ENCODE peak calls at places on chromosomes 7 and 10, in seven cellular contexts. One of them, this sample, is unnamed.

GRCh38 chr7:27237735-27238334 is 4.8 kb upstream of the EVX1 start:
- DNase-seq in K562: no peak
- DNase-seq in HepG2: no peak
- DNase-seq in HCT116: no peak
- DNase-seq in Panc1: no peak
- DNase-seq in GM23338: no peak
- DNase-seq in SK-N-SH: no peak
- DNase-seq in this sample: no peak

GRCh38 chr10:12391191-12391590 is 41.8 kb downstream of the CAMK1D start:
- DNase-seq in K562: no peak
- DNase-seq in HepG2: no peak
- DNase-seq in HCT116: no peak
- DNase-seq in Panc1: no peak
- DNase-seq in GM23338: no peak
- DNase-seq in SK-N-SH: no peak
- DNase-seq in this sample: no peak

GRCh38 chr7:44075296-44076075 is 6.8 kb downstream of the POLM start:
- DNase-seq in K562: no peak
- DNase-seq in HepG2: no peak
- DNase-seq in HCT116: no peak
- DNase-seq in Panc1: no peak
- DNase-seq in GM23338: no peak
- DNase-seq in SK-N-SH: no peak
- DNase-seq in this sample: no peak

GRCh38 chr7:38424750-38425463 is 151.5 kb upstream of the TARP start:
- DNase-seq in K562: no peak
- DNase-seq in HepG2: no peak
- DNase-seq in HCT116: no peak
- DNase-seq in Panc1: no peak
- DNase-seq in GM23338: peak; percentile 31
- DNase-seq in SK-N-SH: no peak
- DNase-seq in this sample: no peak

GRCh38 chr10:95414016-95414830 is 123.4 kb upstream of the PDLIM1 start:
- DNase-seq in K562: no peak
- DNase-seq in HepG2: no peak
- DNase-seq in HCT116: no peak
- DNase-seq in Panc1: no peak
- DNase-seq in GM23338: no peak
- DNase-seq in SK-N-SH: no peak
- DNase-seq in this sample: no peak

GRCh38 chr10:92573091-92573797 is 649 bp downstream of the IDE start:
- DNase-seq in K562: peak; percentile 31
- DNase-seq in HepG2: no peak
- DNase-seq in HCT116: no peak
- DNase-seq in Panc1: no peak
- DNase-seq in GM23338: peak; percentile 55
- DNase-seq in SK-N-SH: peak; percentile 64
- DNase-seq in this sample: peak; percentile 49

GRCh38 chr7:124603066-124603465 is 162.5 kb downstream of the GPR37 start:
- DNase-seq in K562: no peak
- DNase-seq in HepG2: no peak
- DNase-seq in HCT116: no peak
- DNase-seq in Panc1: no peak
- DNase-seq in GM23338: no peak
- DNase-seq in SK-N-SH: no peak
- DNase-seq in this sample: no peak

GRCh38 chr10:110074986-110075664 is 67.3 kb downstream of the ADD3 start:
- DNase-seq in K562: no peak
- DNase-seq in HepG2: no peak
- DNase-seq in HCT116: no peak
- DNase-seq in Panc1: no peak
- DNase-seq in GM23338: no peak
- DNase-seq in SK-N-SH: no peak
- DNase-seq in this sample: no peak

GRCh38 chr7:111074071-111074771 is 16.7 kb upstream of the LRRN3 start:
- DNase-seq in K562: peak; percentile 41
- DNase-seq in HepG2: no peak
- DNase-seq in HCT116: no peak
- DNase-seq in Panc1: no peak
- DNase-seq in GM23338: no peak
- DNase-seq in SK-N-SH: no peak
- DNase-seq in this sample: no peak

GRCh38 chr10:124875596-124875995 is 66.3 kb upstream of the ZRANB1 start:
- DNase-seq in K562: no peak
- DNase-seq in HepG2: no peak
- DNase-seq in HCT116: peak; percentile 87
- DNase-seq in Panc1: no peak
- DNase-seq in GM23338: peak; percentile 53
- DNase-seq in SK-N-SH: no peak
- DNase-seq in this sample: no peak

GRCh38 chr7:47132471-47132870 is 449.4 kb downstream of the TNS3 start:
- DNase-seq in K562: no peak
- DNase-seq in HepG2: no peak
- DNase-seq in HCT116: no peak
- DNase-seq in Panc1: no peak
- DNase-seq in GM23338: no peak
- DNase-seq in SK-N-SH: no peak
- DNase-seq in this sample: no peak

GRCh38 chr10:923844-924523 is 7.5 kb downstream of the LARP4B start:
- DNase-seq in K562: no peak
- DNase-seq in HepG2: no peak
- DNase-seq in HCT116: no peak
- DNase-seq in Panc1: no peak
- DNase-seq in GM23338: no peak
- DNase-seq in SK-N-SH: no peak
- DNase-seq in this sample: no peak

GRCh38 chr7:6589151-6589828 is 531 bp upstream of the INTS15 start:
- DNase-seq in K562: no peak
- DNase-seq in HepG2: no peak
- DNase-seq in HCT116: no peak
- DNase-seq in Panc1: no peak
- DNase-seq in GM23338: peak; percentile 21
- DNase-seq in SK-N-SH: no peak
- DNase-seq in this sample: no peak
- TF ChIP-seq CTCF in K562: no peak
- TF ChIP-seq CTCF in HepG2: no peak
- TF ChIP-seq CTCF in HCT116: no peak
- TF ChIP-seq CTCF in Panc1: no peak
- TF ChIP-seq CTCF in GM23338: no peak
- TF ChIP-seq CTCF in SK-N-SH: no peak
- TF ChIP-seq CTCF in this sample: no peak

GRCh38 chr7:75058406-75058805 is 15.2 kb downstream of the RCC1L start:
- DNase-seq in K562: no peak
- DNase-seq in HepG2: no peak
- DNase-seq in HCT116: no peak
- DNase-seq in Panc1: no peak
- DNase-seq in GM23338: no peak
- DNase-seq in SK-N-SH: no peak
- DNase-seq in this sample: no peak

GRCh38 chr7:75054744-75055527 is 18.7 kb downstream of the RCC1L start:
- DNase-seq in K562: no peak
- DNase-seq in HepG2: no peak
- DNase-seq in HCT116: no peak
- DNase-seq in Panc1: no peak
- DNase-seq in GM23338: no peak
- DNase-seq in SK-N-SH: no peak
- DNase-seq in this sample: no peak

GRCh38 chr7:75056476-75056875 is 17.1 kb downstream of the RCC1L start:
- DNase-seq in K562: no peak
- DNase-seq in HepG2: no peak
- DNase-seq in HCT116: no peak
- DNase-seq in Panc1: no peak
- DNase-seq in GM23338: no peak
- DNase-seq in SK-N-SH: no peak
- DNase-seq in this sample: no peak

GRCh38 chr7:75050501-75050900 is 23.1 kb downstream of the RCC1L start:
- DNase-seq in K562: no peak
- DNase-seq in HepG2: no peak
- DNase-seq in HCT116: no peak
- DNase-seq in Panc1: no peak
- DNase-seq in GM23338: no peak
- DNase-seq in SK-N-SH: no peak
- DNase-seq in this sample: no peak

DNA sequence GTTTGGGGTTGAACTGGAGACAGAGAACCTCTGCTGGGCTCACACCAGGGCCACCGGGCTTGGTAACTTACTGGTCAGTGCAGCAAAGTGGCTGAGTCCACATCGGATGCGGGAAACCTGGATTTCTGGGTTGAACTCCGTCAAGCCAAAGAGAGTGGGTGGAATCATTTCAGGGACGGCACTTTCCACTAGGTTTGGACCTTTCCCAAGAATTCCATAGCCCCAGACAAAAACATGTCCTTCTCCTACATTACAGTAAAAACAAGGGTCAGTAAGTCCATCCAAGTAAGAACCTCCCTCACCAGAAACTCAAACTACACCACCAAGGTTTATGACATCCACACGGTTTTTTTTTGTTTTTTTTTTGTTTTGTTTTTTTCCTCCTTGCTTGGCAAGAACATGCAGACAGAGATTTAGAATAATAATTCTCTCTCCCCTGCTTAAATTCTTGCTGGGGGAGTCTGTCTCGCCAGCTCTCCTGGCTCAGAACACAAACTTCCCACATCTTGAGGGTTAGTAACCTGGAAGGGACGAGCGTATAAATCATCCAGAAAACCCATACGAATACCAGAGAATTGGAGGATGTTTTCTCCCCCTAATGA is 17.7 kb downstream of the RCC1L start:
- DNase-seq in K562: no peak
- DNase-seq in HepG2: no peak
- DNase-seq in HCT116: no peak
- DNase-seq in Panc1: no peak
- DNase-seq in GM23338: no peak
- DNase-seq in SK-N-SH: no peak
- DNase-seq in this sample: no peak
- TF ChIP-seq POLR2AphosphoS5 in K562: no peak
- TF ChIP-seq POLR2AphosphoS5 in HepG2: no peak
- TF ChIP-seq POLR2AphosphoS5 in HCT116: no peak
- TF ChIP-seq POLR2AphosphoS5 in Panc1: no peak
- TF ChIP-seq POLR2AphosphoS5 in GM23338: no peak
- TF ChIP-seq POLR2AphosphoS5 in SK-N-SH: no peak
- TF ChIP-seq POLR2AphosphoS5 in this sample: no peak

GRCh38 chr10:23314835-23315239 is 29.8 kb downstream of the C10orf67 start:
- DNase-seq in K562: peak; percentile 71
- DNase-seq in HepG2: peak; percentile 64
- DNase-seq in HCT116: peak; percentile 57
- DNase-seq in Panc1: no peak
- DNase-seq in GM23338: peak; percentile 83
- DNase-seq in SK-N-SH: peak; percentile 48
- DNase-seq in this sample: peak; percentile 27
- TF ChIP-seq REST in K562: no peak
- TF ChIP-seq REST in HepG2: no peak
- TF ChIP-seq REST in HCT116: no peak
- TF ChIP-seq REST in Panc1: no peak
- TF ChIP-seq REST in GM23338: no peak
- TF ChIP-seq REST in SK-N-SH: no peak
- TF ChIP-seq REST in this sample: no peak

GRCh38 chr7:158350166-158350900 is 237.3 kb downstream of the PTPRN2 start:
- DNase-seq in K562: no peak
- DNase-seq in HepG2: no peak
- DNase-seq in HCT116: no peak
- DNase-seq in Panc1: no peak
- DNase-seq in GM23338: no peak
- DNase-seq in SK-N-SH: no peak
- DNase-seq in this sample: no peak
- TF ChIP-seq CTCF in K562: no peak
- TF ChIP-seq CTCF in HepG2: no peak
- TF ChIP-seq CTCF in HCT116: no peak
- TF ChIP-seq CTCF in Panc1: no peak
- TF ChIP-seq CTCF in GM23338: no peak
- TF ChIP-seq CTCF in SK-N-SH: no peak
- TF ChIP-seq CTCF in this sample: no peak

GRCh38 chr7:80346704-80347103 is 165.2 kb downstream of the GNAT3 start:
- DNase-seq in K562: no peak
- DNase-seq in HepG2: no peak
- DNase-seq in HCT116: peak; percentile 41
- DNase-seq in Panc1: peak; percentile 10
- DNase-seq in GM23338: no peak
- DNase-seq in SK-N-SH: no peak
- DNase-seq in this sample: no peak
- TF ChIP-seq POLR2AphosphoS5 in K562: no peak
- TF ChIP-seq POLR2AphosphoS5 in HepG2: no peak
- TF ChIP-seq POLR2AphosphoS5 in HCT116: no peak
- TF ChIP-seq POLR2AphosphoS5 in Panc1: no peak
- TF ChIP-seq POLR2AphosphoS5 in GM23338: no peak
- TF ChIP-seq POLR2AphosphoS5 in SK-N-SH: no peak
- TF ChIP-seq POLR2AphosphoS5 in this sample: no peak

GRCh38 chr10:9645404-9645803 is 1372.3 kb upstream of the CELF2 start:
- DNase-seq in K562: no peak
- DNase-seq in HepG2: no peak
- DNase-seq in HCT116: no peak
- DNase-seq in Panc1: no peak
- DNase-seq in GM23338: no peak
- DNase-seq in SK-N-SH: no peak
- DNase-seq in this sample: no peak
- TF ChIP-seq REST in K562: no peak
- TF ChIP-seq REST in HepG2: no peak
- TF ChIP-seq REST in HCT116: no peak
- TF ChIP-seq REST in Panc1: no peak
- TF ChIP-seq REST in GM23338: no peak
- TF ChIP-seq REST in SK-N-SH: no peak
- TF ChIP-seq REST in this sample: no peak

GRCh38 chr7:118195837-118196474 is 12.0 kb downstream of the LSM8 start:
- DNase-seq in K562: peak; percentile 82
- DNase-seq in HepG2: peak; percentile 61
- DNase-seq in HCT116: peak; percentile 64
- DNase-seq in Panc1: no peak
- DNase-seq in GM23338: peak; percentile 90
- DNase-seq in SK-N-SH: peak; percentile 54
- DNase-seq in this sample: peak; percentile 21
- TF ChIP-seq CTCF in K562: peak; percentile 88
- TF ChIP-seq CTCF in HepG2: peak; percentile 70
- TF ChIP-seq CTCF in HCT116: peak; percentile 36
- TF ChIP-seq CTCF in Panc1: peak; percentile 83
- TF ChIP-seq CTCF in GM23338: peak; percentile 87
- TF ChIP-seq CTCF in SK-N-SH: peak; percentile 97
- TF ChIP-seq CTCF in this sample: peak; percentile 55

DNA sequence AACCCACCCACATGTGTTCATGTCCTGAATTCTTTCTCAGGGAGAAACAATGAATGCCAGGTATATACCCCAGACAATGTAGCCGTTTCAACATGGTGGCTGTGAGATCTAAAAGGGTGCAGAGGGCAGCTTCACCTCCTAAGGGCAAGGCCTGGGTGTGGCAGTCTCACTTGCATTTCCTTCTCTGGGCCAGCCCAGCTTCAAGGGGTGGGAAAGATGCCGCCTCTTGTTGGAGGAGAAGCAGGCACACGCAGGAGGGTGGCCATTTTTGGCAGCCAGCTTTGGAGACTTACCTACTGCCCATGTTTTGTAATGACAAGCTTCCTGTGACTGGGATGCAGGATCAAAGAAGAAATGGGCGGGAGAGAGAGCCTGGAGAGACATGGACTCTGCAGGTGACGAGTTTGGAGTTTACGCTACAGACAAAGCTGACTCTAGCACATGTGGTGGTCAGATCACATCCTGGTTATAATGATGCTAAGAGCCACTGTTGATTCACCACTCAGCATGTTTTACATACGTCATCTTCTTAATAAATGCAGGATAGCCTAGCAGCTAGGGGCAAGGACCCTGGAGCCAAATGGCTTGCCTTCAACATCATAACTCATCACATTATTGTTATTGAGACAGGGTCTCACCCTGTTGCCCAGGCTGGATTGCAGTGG is 116.6 kb downstream of the ANLN start:
- DNase-seq in K562: no peak
- DNase-seq in HepG2: no peak
- DNase-seq in HCT116: no peak
- DNase-seq in Panc1: no peak
- DNase-seq in GM23338: no peak
- DNase-seq in SK-N-SH: no peak
- DNase-seq in this sample: no peak
- TF ChIP-seq POLR2AphosphoS5 in K562: no peak
- TF ChIP-seq POLR2AphosphoS5 in HepG2: no peak
- TF ChIP-seq POLR2AphosphoS5 in HCT116: no peak
- TF ChIP-seq POLR2AphosphoS5 in Panc1: no peak
- TF ChIP-seq POLR2AphosphoS5 in GM23338: no peak
- TF ChIP-seq POLR2AphosphoS5 in SK-N-SH: no peak
- TF ChIP-seq POLR2AphosphoS5 in this sample: no peak